ENCODE peak calls at places on chromosomes 11 and 22, in six cellular contexts. X is H9, N is A549, C is endodermal cell, M is astrocyte, B is breast epithelium. H is an unnamed sample.

GRCh38 chr11:47858169-47858543 is 10.0 kb upstream of the NUP160 start:
- DNase-seq in X (no peak), N (peak), C (no peak), M (peak), B (no peak), H (no peak)

GRCh38 chr11:31645747-31646146 is 136.2 kb downstream of the ELP4 start:
- DNase-seq in X (no peak), N (peak), C (no peak), M (peak), B (no peak), H (peak)

GRCh38 chr11:32071811-32072210 is 19.1 kb upstream of the RCN1 start:
- DNase-seq in X (peak), N (peak), C (no peak), M (peak), B (no peak), H (no peak)

GRCh38 chr11:12260731-12261521 is 116.4 kb upstream of the PARVA start:
- DNase-seq in X (no peak), N (no peak), C (no peak), M (no peak), B (no peak), H (no peak)

GRCh38 chr22:24433868-24434471 is 6.6 kb downstream of the ADORA2A start:
- DNase-seq in X (no peak), N (no peak), C (peak), M (peak), B (no peak), H (no peak)

GRCh38 chr22:40703174-40703573 is 23.9 kb downstream of the MCHR1 start:
- DNase-seq in X (no peak), N (no peak), C (no peak), M (no peak), B (no peak), H (no peak)

GRCh38 chr11:61008971-61009370 is 37.5 kb downstream of the CD6 start:
- DNase-seq in X (no peak), N (no peak), C (no peak), M (no peak), B (no peak), H (no peak)

GRCh38 chr11:78424334-78425270 is 7.0 kb upstream of the GAB2 start:
- DNase-seq in X (no peak), N (peak), C (no peak), M (peak), B (no peak), H (no peak)

GRCh38 chr11:104522650-104523049 is 358.7 kb upstream of the PDGFD start:
- DNase-seq in X (no peak), N (no peak), C (no peak), M (peak), B (no peak), H (peak)

GRCh38 chr22:38069372-38070249 is 12.4 kb downstream of the PICK1 start:
- DNase-seq in X (no peak), N (peak), C (peak), M (no peak), B (no peak), H (peak)

GRCh38 chr11:72812604-72812967 is 1.6 kb upstream of the ATG16L2 start:
- DNase-seq in X (no peak), N (peak), C (peak), M (no peak), B (no peak), H (no peak)

GRCh38 chr22:22810018-22810427 is 77.6 kb upstream of the IGLL5 start:
- DNase-seq in X (peak), N (peak), C (peak), M (peak), B (no peak), H (no peak)

GRCh38 chr11:66418168-66418985 is 2.5 kb upstream of the NPAS4 start:
- DNase-seq in X (peak), N (peak), C (peak), M (peak), B (peak), H (peak)

GRCh38 chr11:93986716-93987115 is 34.4 kb upstream of the HEPHL1 start:
- DNase-seq in X (no peak), N (peak), C (no peak), M (peak), B (peak), H (no peak)

GRCh38 chr22:48357961-48358360 is 1469.7 kb downstream of the BRD1 start:
- DNase-seq in X (no peak), N (no peak), C (no peak), M (no peak), B (no peak), H (no peak)

GRCh38 chr11:75706260-75706729 is 11.3 kb upstream of the MOGAT2 start:
- DNase-seq in X (peak), N (peak), C (peak), M (peak), B (no peak), H (peak)

GRCh38 chr11:1387961-1388762 is 1.6 kb upstream of the BRSK2 start:
- DNase-seq in X (peak), N (peak), C (peak), M (no peak), B (no peak), H (no peak)

GRCh38 chr11:103947566-103947919 is 88.9 kb upstream of the DDI1 start:
- DNase-seq in X (no peak), N (no peak), C (no peak), M (peak), B (no peak), H (no peak)

GRCh38 chr11:103281301-103281700 is 172.1 kb downstream of the DYNC2H1 start:
- DNase-seq in X (no peak), N (no peak), C (no peak), M (no peak), B (no peak), H (no peak)

GRCh38 chr11:130068546-130068985 is 1.1 kb upstream of the APLP2 start:
- DNase-seq in X (no peak), N (no peak), C (no peak), M (no peak), B (no peak), H (no peak)

GRCh38 chr11:13040969-13041561 is 31.9 kb downstream of the RASSF10 start:
- DNase-seq in X (no peak), N (no peak), C (no peak), M (no peak), B (no peak), H (no peak)

GRCh38 chr22:42174062-42174461 is 43.5 kb upstream of the CYP2D6 start:
- DNase-seq in X (no peak), N (no peak), C (peak), M (peak), B (no peak), H (peak)

GRCh38 chr22:39215430-39216142 is 29.2 kb downstream of the PDGFB start:
- DNase-seq in X (peak), N (peak), C (peak), M (no peak), B (no peak), H (no peak)

GRCh38 chr22:31343235-31344191 is 2.6 kb downstream of the PATZ1 start:
- DNase-seq in X (peak), N (no peak), C (peak), M (no peak), B (peak), H (no peak)

GRCh38 chr11:1573077-1573846 is 1.2 kb upstream of the DUSP8 start:
- DNase-seq in X (no peak), N (peak), C (peak), M (no peak), B (no peak), H (no peak)

GRCh38 chr11:2144549-2145220 is 5.5 kb upstream of the IGF2 start:
- DNase-seq in X (no peak), N (no peak), C (no peak), M (no peak), B (no peak), H (no peak)

GRCh38 chr11:126544311-126545056 is 189.0 kb downstream of the ST3GAL4 start:
- DNase-seq in X (peak), N (no peak), C (peak), M (peak), B (no peak), H (peak)

GRCh38 chr11:67264886-67265632 is 1.2 kb upstream of the GRK2 start:
- DNase-seq in X (no peak), N (no peak), C (no peak), M (no peak), B (no peak), H (no peak)

GRCh38 chr11:33480636-33481035 is 220.0 kb downstream of the C11orf91 start:
- DNase-seq in X (no peak), N (no peak), C (peak), M (no peak), B (no peak), H (no peak)

GRCh38 chr22:27094633-27095308 is 437.4 kb downstream of the MIAT start:
- DNase-seq in X (no peak), N (no peak), C (peak), M (peak), B (no peak), H (no peak)

GRCh38 chr11:11531127-11531526 is 90.7 kb downstream of the GALNT18 start:
- DNase-seq in X (no peak), N (no peak), C (no peak), M (no peak), B (no peak), H (no peak)

GRCh38 chr11:102798012-102798746 is at the start of gene MMP1:
- DNase-seq in X (no peak), N (no peak), C (no peak), M (peak), B (no peak), H (peak)

GRCh38 chr11:65884716-65885092 is 3.6 kb downstream of the FIBP start:
- DNase-seq in X (peak), N (peak), C (peak), M (no peak), B (no peak), H (no peak)

GRCh38 chr11:88709567-88709966 is 356.2 kb downstream of the GRM5 start:
- DNase-seq in X (no peak), N (peak), C (peak), M (no peak), B (no peak), H (no peak)

GRCh38 chr11:134758342-134758931 is 346.4 kb upstream of the B3GAT1 start:
- DNase-seq in X (no peak), N (no peak), C (peak), M (no peak), B (no peak), H (no peak)

GRCh38 chr11:120539681-120540369 is 28.3 kb downstream of the GRIK4 start:
- DNase-seq in X (no peak), N (no peak), C (no peak), M (peak), B (no peak), H (no peak)

GRCh38 chr11:126403039-126403438 is 47.6 kb downstream of the ST3GAL4 start:
- DNase-seq in X (peak), N (peak), C (peak), M (no peak), B (no peak), H (no peak)

GRCh38 chr11:36006556-36006955 is 62.7 kb downstream of the LDLRAD3 start:
- DNase-seq in X (no peak), N (no peak), C (no peak), M (no peak), B (no peak), H (no peak)
- H3K27ac ChIP-seq in X (no peak), N (no peak), C (no peak), M (no peak), B (no peak), H (no peak)

DNA sequence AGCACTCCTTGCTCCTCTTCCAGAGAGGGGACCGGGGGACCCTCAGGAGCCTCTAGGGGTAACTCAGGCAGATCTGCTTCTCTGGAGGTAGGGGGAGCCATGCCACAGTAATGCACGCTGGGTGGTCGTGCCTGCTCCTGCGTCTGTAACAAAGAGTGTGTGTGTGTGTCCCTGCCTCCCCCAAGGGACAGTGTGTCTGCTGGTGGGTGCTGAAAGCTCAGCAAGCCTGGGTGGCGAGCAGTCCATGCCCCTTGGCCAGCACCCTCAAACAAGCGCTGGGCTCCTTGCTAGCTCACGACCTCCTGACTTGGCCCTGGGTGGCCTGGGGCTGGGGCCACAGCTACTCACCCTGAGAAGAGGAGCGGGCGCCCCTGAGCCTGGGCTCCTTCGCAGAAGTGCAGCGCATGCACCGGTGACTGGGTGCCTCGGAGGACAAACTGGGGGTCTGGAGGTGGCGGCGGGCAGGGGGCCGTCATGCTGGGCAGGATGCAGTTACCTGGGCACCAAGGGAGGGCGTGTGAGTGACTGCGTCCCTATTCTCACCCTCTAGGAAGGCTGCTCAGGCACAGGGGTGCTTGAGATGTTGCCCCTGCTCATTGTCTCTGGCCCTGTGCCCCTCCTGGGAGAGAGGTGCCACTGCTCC is 33.7 kb downstream of the GNB1L start:
- DNase-seq in X (peak), N (no peak), C (peak), M (no peak), B (no peak), H (no peak)
- TF ChIP-seq CTCF in X (peak), N (no peak), C (peak), M (no peak), B (no peak), H (no peak)

GRCh38 chr11:113888848-113889247 is 13.5 kb upstream of the USP28 start:
- DNase-seq in X (no peak), N (no peak), C (no peak), M (no peak), B (no peak), H (no peak)
- H3K27ac ChIP-seq in X (no peak), N (no peak), C (no peak), M (no peak), B (no peak), H (no peak)

GRCh38 chr11:55726715-55727324 is 46.4 kb upstream of the OR5D13 start:
- DNase-seq in X (no peak), N (peak), C (peak), M (no peak), B (no peak), H (no peak)
- TF ChIP-seq CTCF in X (peak), N (no peak), C (peak), M (no peak), B (no peak), H (no peak)

GRCh38 chr11:8707541-8708270 is 25.1 kb downstream of the RPL27A start:
- DNase-seq in X (no peak), N (no peak), C (peak), M (peak), B (peak), H (no peak)

GRCh38 chr11:8711895-8712442 is 29.4 kb downstream of the RPL27A start:
- DNase-seq in X (no peak), N (no peak), C (no peak), M (no peak), B (no peak), H (no peak)

GRCh38 chr11:8712506-8712905 is 29.9 kb downstream of the RPL27A start:
- DNase-seq in X (no peak), N (no peak), C (no peak), M (no peak), B (no peak), H (no peak)

GRCh38 chr11:8709002-8709672 is 26.5 kb downstream of the RPL27A start:
- DNase-seq in X (peak), N (no peak), C (no peak), M (peak), B (peak), H (peak)

DNA sequence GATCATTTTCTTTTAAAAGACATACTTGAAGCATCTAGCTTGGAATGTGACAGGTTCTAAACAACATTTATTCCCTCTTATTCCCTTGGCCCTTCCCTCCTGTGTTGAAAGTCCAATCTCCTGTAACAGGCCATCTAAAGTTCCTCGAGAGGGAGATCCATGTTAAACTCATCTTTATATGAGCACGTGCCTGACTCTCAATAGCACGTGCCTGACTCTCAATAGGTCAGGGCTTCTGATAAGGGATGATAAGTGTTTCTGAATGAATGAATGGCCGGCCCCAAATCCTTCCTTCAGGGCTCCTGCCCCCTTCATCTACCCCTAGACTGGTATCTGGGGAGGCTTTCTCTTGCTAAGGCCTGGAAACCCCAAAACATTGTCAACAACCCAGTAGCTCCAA is 27.2 kb downstream of the RPL27A start:
- DNase-seq in X (no peak), N (no peak), C (no peak), M (no peak), B (no peak), H (no peak)
- H3K27ac ChIP-seq in X (no peak), N (no peak), C (no peak), M (peak), B (peak), H (peak)

GRCh38 chr11:117535201-117535869 is 207.7 kb downstream of the CEP164 start:
- DNase-seq in X (no peak), N (no peak), C (no peak), M (no peak), B (peak), H (no peak)
- TF ChIP-seq CTCF in X (no peak), N (no peak), C (no peak), M (no peak), B (no peak), H (no peak)

GRCh38 chr22:36362819-36363377 is 24.9 kb downstream of the MYH9 start:
- DNase-seq in X (no peak), N (no peak), C (no peak), M (no peak), B (no peak), H (no peak)

GRCh38 chr22:36363378-36363931 is 24.3 kb downstream of the MYH9 start:
- DNase-seq in X (no peak), N (no peak), C (no peak), M (no peak), B (no peak), H (no peak)

GRCh38 chr22:36366291-36366708 is 21.5 kb downstream of the MYH9 start:
- DNase-seq in X (no peak), N (no peak), C (peak), M (no peak), B (no peak), H (no peak)

GRCh38 chr22:36365020-36365411 is 22.8 kb downstream of the MYH9 start:
- DNase-seq in X (no peak), N (peak), C (no peak), M (peak), B (no peak), H (peak)

GRCh38 chr22:36364255-36365019 is 23.3 kb downstream of the MYH9 start:
- DNase-seq in X (no peak), N (no peak), C (no peak), M (no peak), B (no peak), H (no peak)
- H3K27ac ChIP-seq in X (no peak), N (peak), C (no peak), M (peak), B (peak), H (peak)

GRCh38 chr22:25903294-25903693 is 161.3 kb downstream of the MYO18B start:
- DNase-seq in X (peak), N (peak), C (peak), M (no peak), B (no peak), H (no peak)
- TF ChIP-seq CTCF in X (peak), N (no peak), C (peak), M (no peak), B (no peak), H (no peak)

DNA sequence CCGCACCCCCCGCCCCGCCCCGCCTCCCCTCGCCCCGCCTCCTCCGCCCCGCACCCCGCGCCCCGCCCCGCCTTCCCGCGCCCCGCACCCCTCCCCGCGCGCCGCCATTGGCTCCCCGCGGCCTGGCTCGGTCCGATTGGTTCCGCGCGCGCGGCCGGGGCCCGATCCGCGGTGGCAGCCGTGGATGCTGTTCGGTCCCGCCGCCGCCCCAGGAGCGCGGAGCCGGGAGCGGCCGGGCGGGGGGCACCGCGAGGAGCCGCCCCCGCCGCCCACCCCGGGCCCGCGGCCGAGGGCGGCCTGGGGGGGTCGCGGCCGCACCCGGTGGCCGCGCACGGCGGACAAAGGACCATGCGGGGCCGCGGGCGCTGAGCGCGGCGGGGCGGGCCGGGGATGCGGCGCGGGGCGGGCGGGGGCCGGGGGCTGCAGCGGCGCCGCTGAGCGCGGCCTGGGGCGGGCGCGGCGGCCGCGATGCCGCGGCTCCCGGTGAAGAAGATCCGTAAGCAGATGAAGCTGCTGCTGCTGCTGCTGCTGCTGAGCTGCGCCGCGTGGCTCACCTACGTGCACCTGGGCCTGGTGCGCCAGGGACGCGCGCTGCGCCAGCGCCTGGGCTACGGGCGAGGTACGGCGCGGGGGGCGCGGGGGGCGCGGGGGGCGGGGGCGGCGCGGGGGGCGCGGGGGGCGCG is at the start of gene B4GALNT4:
- DNase-seq in X (no peak), N (no peak), C (peak), M (no peak), B (no peak), H (no peak)
- H3K27ac ChIP-seq in X (no peak), N (peak), C (peak), M (no peak), B (no peak), H (no peak)